ENCODE peak calls at places on chromosomes 1 and 21, in seven cellular contexts. E is aorta; R is left lung; X is CD8-positive, alpha-beta memory T cell; V is GM23248; F is pancreas; J is heart left ventricle. S is an unnamed sample. For H3K4me1, the result is how much of the 10 kb centered on the place peaks cover.

GRCh38 chr1:65688848-65689247 is 103.8 kb upstream of the PDE4B start:
- DNase-seq in E (no peak), R (no peak), X (no peak), V (peak), F (no peak), J (no peak), S (no peak)

GRCh38 chr1:97841369-97841768 is 79.5 kb downstream of the DPYD start:
- DNase-seq in E (no peak), R (no peak), X (no peak), V (no peak), F (no peak), J (no peak), S (no peak)

GRCh38 chr1:6262570-6263420 is 1.9 kb upstream of the GPR153 start:
- DNase-seq in E (no peak), R (no peak), X (no peak), V (peak), F (no peak), J (peak), S (no peak)

GRCh38 chr1:46039571-46040052 is 92.8 kb downstream of the PIK3R3 start:
- DNase-seq in E (no peak), R (no peak), X (no peak), V (peak), F (no peak), J (peak), S (no peak)

GRCh38 chr21:35853321-35853922 is 206.9 kb downstream of the SETD4 start:
- DNase-seq in E (no peak), R (no peak), X (no peak), V (no peak), F (no peak), J (no peak), S (no peak)

GRCh38 chr1:151443846-151444790 is 15.2 kb downstream of the POGZ start:
- DNase-seq in E (no peak), R (no peak), X (peak), V (peak), F (no peak), J (peak), S (peak)

GRCh38 chr1:224498574-224499170 is 64.1 kb upstream of the WDR26 start:
- DNase-seq in E (no peak), R (no peak), X (no peak), V (peak), F (no peak), J (no peak), S (no peak)

GRCh38 chr1:101006553-101006952 is 19.0 kb downstream of the DPH5 start:
- DNase-seq in E (no peak), R (no peak), X (no peak), V (no peak), F (no peak), J (no peak), S (no peak)

GRCh38 chr1:67314696-67315095 is 7.0 kb downstream of the IL12RB2 start:
- DNase-seq in E (no peak), R (no peak), X (no peak), V (no peak), F (no peak), J (no peak), S (no peak)

GRCh38 chr1:29145739-29146437 is 22.2 kb upstream of the TMEM200B start:
- DNase-seq in E (no peak), R (no peak), X (no peak), V (peak), F (no peak), J (no peak), S (no peak)

GRCh38 chr1:160161965-160162705 is 10.7 kb downstream of the ATP1A4 start:
- DNase-seq in E (no peak), R (no peak), X (no peak), V (peak), F (no peak), J (peak), S (no peak)

GRCh38 chr1:93395195-93395594 is 49.5 kb downstream of the DR1 start:
- DNase-seq in E (no peak), R (no peak), X (no peak), V (peak), F (no peak), J (no peak), S (no peak)

GRCh38 chr1:217062566-217062965 is 339.3 kb upstream of the ESRRG start:
- DNase-seq in E (no peak), R (no peak), X (no peak), V (no peak), F (no peak), J (no peak), S (no peak)

GRCh38 chr21:24290151-24290833 is 1317.0 kb downstream of the MRPL39 start:
- DNase-seq in E (no peak), R (no peak), X (no peak), V (no peak), F (no peak), J (no peak), S (peak)

GRCh38 chr1:192763243-192763642 is 45.6 kb upstream of the RGS2 start:
- DNase-seq in E (no peak), R (no peak), X (no peak), V (peak), F (no peak), J (no peak), S (no peak)

GRCh38 chr21:44418108-44418875 is 37.0 kb upstream of the LRRC3 start:
- DNase-seq in E (peak), R (peak), X (no peak), V (no peak), F (peak), J (no peak), S (no peak)

GRCh38 chr1:198970919-198971318 is 332.1 kb downstream of the PTPRC start:
- DNase-seq in E (no peak), R (no peak), X (no peak), V (peak), F (no peak), J (no peak), S (no peak)

GRCh38 chr1:208787219-208787618 is 543.0 kb upstream of the PLXNA2 start:
- DNase-seq in E (no peak), R (no peak), X (no peak), V (no peak), F (no peak), J (no peak), S (no peak)

GRCh38 chr1:53485478-53486394 is 26.5 kb downstream of the DMRTB1 start:
- DNase-seq in E (peak), R (peak), X (peak), V (peak), F (peak), J (peak), S (no peak)

GRCh38 chr21:36691539-36692124 is 7.3 kb upstream of the SIM2 start:
- DNase-seq in E (no peak), R (peak), X (no peak), V (no peak), F (no peak), J (no peak), S (no peak)

GRCh38 chr1:153368477-153368876 is 6.9 kb downstream of the S100A12 start:
- DNase-seq in E (no peak), R (no peak), X (no peak), V (no peak), F (no peak), J (no peak), S (no peak)

GRCh38 chr1:19251305-19252196 is at the start of the genes EMC1 and MRTO4:
- DNase-seq in E (peak), R (peak), X (peak), V (peak), F (peak), J (peak), S (peak)

GRCh38 chr1:40592107-40592773 is 60.8 kb downstream of the ZNF684 start:
- DNase-seq in E (no peak), R (no peak), X (no peak), V (peak), F (no peak), J (no peak), S (no peak)

GRCh38 chr1:234710936-234711335 is 101.0 kb upstream of the IRF2BP2 start:
- DNase-seq in E (no peak), R (no peak), X (no peak), V (no peak), F (no peak), J (no peak), S (no peak)

GRCh38 chr1:178483251-178483957 is 13.4 kb downstream of the CLEC20A start:
- DNase-seq in E (no peak), R (no peak), X (no peak), V (peak), F (no peak), J (no peak), S (no peak)

GRCh38 chr1:180301135-180301737 is 71.2 kb downstream of the LHX4 start:
- DNase-seq in E (no peak), R (no peak), X (no peak), V (peak), F (no peak), J (no peak), S (no peak)

GRCh38 chr1:175927944-175928343 is 184.5 kb upstream of the TNR start:
- DNase-seq in E (no peak), R (no peak), X (no peak), V (no peak), F (no peak), J (no peak), S (no peak)

GRCh38 chr1:27372808-27373690 is 1.6 kb downstream of the FCN3 start:
- DNase-seq in E (no peak), R (no peak), X (no peak), V (peak), F (no peak), J (no peak), S (no peak)

GRCh38 chr1:117051224-117052064 is 8.7 kb upstream of the TTF2 start:
- DNase-seq in E (no peak), R (peak), X (no peak), V (peak), F (no peak), J (no peak), S (peak)

GRCh38 chr1:5803851-5804250 is 188.4 kb downstream of the NPHP4 start:
- DNase-seq in E (no peak), R (no peak), X (no peak), V (no peak), F (no peak), J (no peak), S (no peak)

GRCh38 chr21:26404288-26404687 is 168.8 kb downstream of the CYYR1 start:
- DNase-seq in E (no peak), R (no peak), X (no peak), V (no peak), F (no peak), J (no peak), S (no peak)

DNA sequence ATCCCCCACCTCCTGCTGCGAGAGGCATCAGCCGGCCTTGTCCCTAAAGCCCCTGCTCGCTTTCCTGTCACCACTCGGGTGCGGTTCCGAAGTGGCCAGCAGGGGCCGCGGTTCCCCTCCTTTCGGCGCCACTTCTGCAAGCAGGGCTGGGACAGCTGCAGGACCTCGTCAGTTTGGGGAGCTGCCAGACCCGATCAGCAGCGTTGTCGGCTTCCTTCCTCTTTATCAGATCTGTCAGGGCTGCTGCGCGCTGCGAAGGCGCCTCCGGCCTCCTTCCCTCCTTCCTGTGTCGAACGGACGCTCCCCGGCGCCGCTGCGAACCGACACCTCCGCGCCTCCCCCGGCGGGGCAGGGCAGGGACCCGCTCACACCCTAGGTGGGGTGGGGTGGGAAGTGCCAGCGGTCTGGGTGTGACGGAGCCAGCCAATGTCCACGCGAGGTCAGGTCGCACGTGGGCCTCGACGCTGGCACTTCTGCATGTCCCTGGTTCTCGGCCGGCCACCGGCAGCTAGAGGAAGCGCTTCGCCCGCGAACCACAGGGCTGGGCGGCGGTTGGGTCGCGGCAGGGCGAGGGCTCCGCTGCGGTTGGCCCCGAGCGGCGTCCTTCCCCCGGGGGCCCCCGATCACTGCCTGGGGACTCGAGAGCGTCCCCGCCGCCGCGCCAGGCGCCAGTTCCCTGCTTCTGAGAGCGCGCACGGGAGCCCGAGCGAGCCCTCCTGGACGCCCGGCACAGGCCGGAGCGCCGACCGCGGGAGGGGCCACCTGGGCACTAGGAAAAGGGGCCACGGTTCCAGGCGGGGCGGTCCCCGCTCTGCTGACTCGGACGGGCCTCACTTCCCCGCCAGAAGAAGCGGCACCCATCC is 81.8 kb downstream of the RUNX3 start:
- DNase-seq in E (peak), R (peak), X (peak), V (peak), F (peak), J (peak), S (peak)
- H3K27ac ChIP-seq in E (no peak), R (peak), X (peak), V (peak), F (no peak), J (peak), S (peak)

DNA sequence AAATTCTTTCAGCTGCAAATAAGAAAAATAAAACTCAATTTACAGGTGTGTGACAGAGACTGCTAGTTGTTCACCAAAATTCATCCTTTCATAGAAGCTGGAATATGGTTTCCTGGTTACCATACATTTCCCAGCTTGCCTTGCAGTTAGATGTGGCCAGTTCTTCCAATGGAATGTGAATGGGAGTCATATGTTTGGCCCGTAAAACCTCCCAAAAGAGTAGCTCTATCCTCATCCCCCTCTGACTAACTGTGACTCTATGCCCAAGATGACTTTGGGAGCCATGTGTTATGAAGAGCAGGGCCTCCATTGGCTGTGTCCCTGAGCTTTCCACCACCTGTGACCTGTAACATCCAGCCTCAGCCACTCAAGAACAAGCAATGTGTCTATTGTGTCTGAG is 90.6 kb upstream of the NGF start:
- DNase-seq in E (no peak), R (no peak), X (no peak), V (peak), F (no peak), J (no peak), S (no peak)
- H3K4me1 ChIP-seq in E (under half), R (under half), X (under half), V (half or more), F (under half), J (under half), S (under half)

GRCh38 chr1:155022136-155022926 is 11.2 kb downstream of the DCST2 start:
- DNase-seq in E (no peak), R (no peak), X (no peak), V (no peak), F (no peak), J (no peak), S (no peak)

GRCh38 chr1:155024315-155024714 is 9.3 kb downstream of the DCST2 start:
- DNase-seq in E (no peak), R (peak), X (no peak), V (no peak), F (no peak), J (no peak), S (no peak)

GRCh38 chr1:155026154-155026553 is 7.4 kb downstream of the DCST2 start:
- DNase-seq in E (no peak), R (peak), X (no peak), V (no peak), F (no peak), J (no peak), S (no peak)

GRCh38 chr1:155022927-155023236 is 10.7 kb downstream of the DCST2 start:
- DNase-seq in E (no peak), R (no peak), X (no peak), V (peak), F (no peak), J (peak), S (no peak)

GRCh38 chr1:155023627-155024026 is 10.0 kb downstream of the DCST2 start:
- DNase-seq in E (no peak), R (no peak), X (no peak), V (no peak), F (no peak), J (no peak), S (no peak)
- H3K27ac ChIP-seq in E (no peak), R (no peak), X (no peak), V (no peak), F (no peak), J (no peak), S (no peak)

DNA sequence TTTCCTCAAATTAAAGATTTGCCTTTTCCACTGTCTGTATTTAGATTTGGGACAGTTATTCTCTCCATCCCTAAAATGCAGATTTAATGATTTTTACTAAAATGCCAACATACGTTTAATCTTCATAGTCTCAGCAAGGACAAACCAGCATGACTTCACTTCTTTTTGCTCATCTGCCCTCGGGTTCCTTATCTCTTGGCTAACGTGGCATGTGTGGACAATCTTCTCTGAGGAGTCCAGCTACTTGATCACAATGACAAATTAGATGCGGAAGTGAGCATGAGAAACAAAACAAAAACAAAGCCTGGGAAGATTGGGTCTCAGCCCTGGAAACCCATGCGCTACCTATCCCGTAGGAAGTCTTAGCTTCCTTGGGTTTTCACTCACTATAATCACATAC is 1.0 kb downstream of the MRAP start:
- DNase-seq in E (no peak), R (no peak), X (no peak), V (no peak), F (no peak), J (no peak), S (no peak)
- H3K4me1 ChIP-seq in E (under half), R (under half), X (under half), V (under half), F (under half), J (under half), S (under half)

DNA sequence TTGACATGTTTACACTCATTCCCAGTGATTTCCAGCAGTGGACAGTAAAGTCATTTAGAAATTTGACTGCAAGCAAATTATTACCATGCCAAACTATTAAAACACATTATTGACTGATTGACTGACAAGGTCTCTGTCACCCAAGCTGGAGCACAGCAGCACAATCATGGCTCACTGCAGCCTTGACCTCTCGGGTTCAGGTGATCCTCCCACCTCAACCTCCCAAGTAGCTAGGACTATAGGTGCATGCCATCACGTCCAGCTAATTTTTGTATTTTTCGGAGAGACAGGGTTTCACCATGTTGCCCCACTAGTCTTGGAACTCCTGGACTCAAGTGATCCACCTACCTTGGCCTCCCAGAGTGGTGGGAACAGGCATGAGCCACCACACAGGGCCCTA is 24.2 kb downstream of the PTP4A2 start:
- DNase-seq in E (no peak), R (no peak), X (no peak), V (no peak), F (no peak), J (no peak), S (no peak)
- H3K27ac ChIP-seq in E (no peak), R (no peak), X (no peak), V (no peak), F (no peak), J (no peak), S (no peak)

S was measured in naive thymus-derived CD4-positive, alpha-beta T cell.